ENCODE peak calls at places on chromosome 11, in seven cellular contexts. B, T, P, L, W, N and R are unnamed samples.
A peak's percentile ranks its signal among the peaks of the same experiment; 100 is the strongest.

GRCh38 chr11:95776859-95777258 is 12.7 kb downstream of the FAM76B start:
- DNase-seq in L (no peak), P (no peak), W (no peak), T (no peak), B (no peak), N (no peak), R (no peak)

GRCh38 chr11:128879817-128880216 is 11.3 kb upstream of the KCNJ5 start:
- DNase-seq in L (no peak), B (no peak), P (peak; percentile 39), T (no peak), N (no peak), W (no peak), R (no peak)

GRCh38 chr11:12724301-12725046 is 50.3 kb downstream of the TEAD1 start:
- DNase-seq in N (peak; percentile 25), P (peak; percentile 71), T (peak; percentile 66), W (peak; percentile 73), B (peak; percentile 88), L (peak; percentile 95), R (peak; percentile 81)

GRCh38 chr11:112103446-112103845 is 16.8 kb downstream of the SDHD start:
- DNase-seq in P (no peak), L (no peak), W (no peak), N (no peak), T (no peak), B (no peak), R (no peak)

GRCh38 chr11:74844865-74845264 is 96.2 kb downstream of the RNF169 start:
- DNase-seq in B (no peak), T (no peak), N (no peak), P (no peak), L (no peak), W (no peak), R (no peak)

GRCh38 chr11:61551630-61552029 is 29.2 kb downstream of the SYT7 start:
- DNase-seq in T (no peak), W (peak; percentile 82), P (peak; percentile 73), B (peak; percentile 42), N (no peak), L (peak; percentile 50), R (no peak)

GRCh38 chr11:119417726-119418540 is 5.0 kb downstream of the THY1 start:
- DNase-seq in B (no peak), P (peak; percentile 86), N (no peak), T (no peak), W (no peak), L (peak; percentile 96), R (no peak)

GRCh38 chr11:128713595-128713994 is 19.7 kb downstream of the FLI1 start:
- DNase-seq in B (no peak), P (no peak), W (no peak), T (no peak), N (no peak), L (no peak), R (no peak)

GRCh38 chr11:128726464-128727139 is 32.7 kb downstream of the FLI1 start:
- DNase-seq in W (no peak), N (peak; percentile 71), T (no peak), B (no peak), P (no peak), L (no peak), R (no peak)

GRCh38 chr11:7278314-7278917 is 26.7 kb downstream of the SYT9 start:
- DNase-seq in L (peak; percentile 34), B (peak; percentile 42), N (no peak), T (no peak), W (no peak), P (peak; percentile 11), R (no peak)

GRCh38 chr11:26976389-26976788 is 17.5 kb upstream of the FIBIN start:
- DNase-seq in L (peak; percentile 94), N (no peak), T (no peak), P (no peak), B (no peak), W (no peak), R (no peak)

GRCh38 chr11:45803981-45804805 is 756 bp upstream of the SLC35C1 start:
- DNase-seq in T (peak; percentile 72), B (peak; percentile 72), L (peak; percentile 33), N (peak; percentile 79), W (peak; percentile 86), P (peak; percentile 82), R (peak; percentile 90)

GRCh38 chr11:47352556-47352955 is at the start of gene MYBPC3:
- DNase-seq in W (peak; percentile 78), P (no peak), B (no peak), T (no peak), L (no peak), N (no peak), R (no peak)

GRCh38 chr11:27248430-27249207 is 114.4 kb downstream of the CCDC34 start:
- DNase-seq in L (no peak), T (no peak), W (peak; percentile 56), N (no peak), B (no peak), P (no peak), R (no peak)

GRCh38 chr11:66956689-66957290 is 1.4 kb downstream of the PC start:
- DNase-seq in L (peak; percentile 97), N (no peak), P (peak; percentile 15), W (no peak), T (peak; percentile 25), B (peak; percentile 71), R (no peak)

GRCh38 chr11:65529475-65530156 is 4.7 kb downstream of the SCYL1 start:
- DNase-seq in W (no peak), P (no peak), N (no peak), B (no peak), T (no peak), L (no peak), R (no peak)

GRCh38 chr11:68994161-68994890 is 13.5 kb upstream of the MRGPRD start:
- DNase-seq in P (no peak), B (no peak), W (no peak), T (no peak), N (no peak), L (no peak), R (peak; percentile 57)

GRCh38 chr11:92793189-92793588 is 176.3 kb upstream of the MTNR1B start:
- DNase-seq in T (no peak), N (no peak), P (no peak), B (no peak), L (no peak), W (no peak), R (no peak)

GRCh38 chr11:85960678-85961077 is 105.5 kb downstream of the CCDC83 start:
- DNase-seq in T (no peak), L (no peak), W (no peak), N (no peak), B (no peak), P (no peak), R (no peak)

GRCh38 chr11:67312187-67313021 is 9.1 kb downstream of the SSH3 start:
- DNase-seq in P (no peak), W (no peak), N (no peak), B (peak; percentile 57), T (no peak), L (no peak), R (peak; percentile 82)

GRCh38 chr11:68145120-68145866 is 24.1 kb upstream of the CHKA start:
- DNase-seq in B (peak; percentile 53), P (peak; percentile 63), T (no peak), W (no peak), L (no peak), N (no peak), R (peak; percentile 48)

GRCh38 chr11:23112987-23113886 is 253.0 kb upstream of the CCDC179 start:
- DNase-seq in B (peak; percentile 43), P (no peak), T (no peak), N (no peak), L (peak; percentile 63), W (no peak), R (no peak)

GRCh38 chr11:134244593-134244992 is 8.6 kb downstream of the THYN1 start:
- DNase-seq in N (no peak), P (no peak), B (peak; percentile 30), W (no peak), L (peak; percentile 32), T (no peak), R (no peak)

GRCh38 chr11:57425565-57426438 is 1.1 kb downstream of the SLC43A3 start:
- DNase-seq in P (peak; percentile 96), W (peak; percentile 72), B (no peak), N (no peak), L (peak; percentile 14), T (peak; percentile 43), R (peak; percentile 78)

GRCh38 chr11:115500547-115501503 is 3.4 kb downstream of the CADM1 start:
- DNase-seq in T (no peak), B (no peak), L (no peak), N (no peak), P (no peak), W (no peak), R (no peak)

GRCh38 chr11:70925238-70925637 is 327.1 kb downstream of the SHANK2 start:
- DNase-seq in N (no peak), T (no peak), W (no peak), P (no peak), L (no peak), B (no peak), R (no peak)

GRCh38 chr11:70928854-70929598 is 323.4 kb downstream of the SHANK2 start:
- DNase-seq in T (no peak), P (no peak), W (no peak), L (no peak), B (no peak), N (no peak), R (no peak)

GRCh38 chr11:70921804-70922203 is 330.6 kb downstream of the SHANK2 start:
- DNase-seq in T (no peak), P (no peak), W (no peak), B (no peak), L (no peak), N (no peak), R (no peak)

GRCh38 chr11:70926543-70926942 is 325.8 kb downstream of the SHANK2 start:
- DNase-seq in P (no peak), T (no peak), W (no peak), L (no peak), B (no peak), N (no peak), R (no peak)

GRCh38 chr11:70924108-70924507 is 328.3 kb downstream of the SHANK2 start:
- DNase-seq in B (no peak), T (no peak), W (no peak), N (no peak), P (no peak), L (no peak), R (no peak)
- H3K9me3 ChIP-seq in B (peaks cover 29% of the 10 kb centered on the region), T (no peaks in the 10 kb centered on the region), W (peaks cover 36% of the 10 kb centered on the region), N (no peaks in the 10 kb centered on the region), P (no peaks in the 10 kb centered on the region), L (peaks cover 15% of the 10 kb centered on the region), R (peaks cover 13% of the 10 kb centered on the region)

DNA sequence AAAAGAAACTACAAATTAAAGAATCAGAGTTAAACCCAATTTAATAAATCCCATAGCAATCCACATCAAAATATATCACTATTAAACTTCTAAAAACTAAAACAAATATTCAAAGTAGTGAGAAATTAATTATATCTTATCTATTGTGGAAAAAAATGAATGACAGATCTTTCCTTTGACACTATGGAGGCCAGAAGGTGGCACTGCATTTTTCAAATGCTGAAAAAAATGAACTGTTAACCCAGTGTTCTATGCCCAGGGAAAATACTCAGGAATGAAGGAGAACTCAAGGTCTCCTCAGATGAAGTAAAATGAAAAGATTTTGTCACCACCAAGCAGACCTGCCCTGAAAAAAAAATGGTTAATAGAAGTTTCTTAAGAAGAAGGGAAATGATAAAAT is 27.7 kb downstream of the TYR start:
- DNase-seq in N (no peak), W (no peak), T (no peak), P (no peak), L (no peak), B (no peak), R (no peak)
- TF ChIP-seq CTCF in N (no peak), W (no peak), T (no peak), P (no peak), L (no peak), B (no peak), R (no peak)

GRCh38 chr11:73306069-73306468 is 2.0 kb upstream of the ARHGEF17 start:
- DNase-seq in T (no peak), W (no peak), L (no peak), B (peak; percentile 30), N (no peak), P (no peak), R (no peak)
- TF ChIP-seq POLR2A in T (no peak), W (no peak), L (no peak), B (no peak), N (no peak), P (no peak), R (no peak)

GRCh38 chr11:2663915-2664314 is 35.9 kb downstream of the KCNQ1OT1 start:
- DNase-seq in N (no peak), T (no peak), L (no peak), W (no peak), P (no peak), B (no peak), R (no peak)
- H3K9me3 ChIP-seq in N (no peaks in the 10 kb centered on the region), T (no peaks in the 10 kb centered on the region), L (peaks cover 36% of the 10 kb centered on the region), W (peaks cover 27% of the 10 kb centered on the region), P (no peaks in the 10 kb centered on the region), B (peaks cover 51% of the 10 kb centered on the region), R (peaks cover 11% of the 10 kb centered on the region)